ENCODE peak calls at places on chromosomes 12 and 14, in six cellular contexts. A is tibial nerve, C is suprapubic skin, I is GM12878, P is DND-41, V is colonic mucosa. M is an unnamed sample. For H3K27me3, the result is how much of the 10 kb centered on the place peaks cover.

GRCh38 chr12:47868552-47869031 is 36.2 kb downstream of the VDR start:
- DNase-seq in A (no peak), P (no peak), I (peak), C (no peak), V (peak), M (no peak)

GRCh38 chr12:102879144-102879763 is 37.8 kb downstream of the PAH start:
- DNase-seq in C (peak), P (peak), A (peak), V (no peak), I (peak), M (peak)

GRCh38 chr12:62808166-62808879 is 126.6 kb downstream of the PPM1H start:
- DNase-seq in A (no peak), I (no peak), V (no peak), C (no peak), P (no peak), M (no peak)

GRCh38 chr12:6962285-6963015 is 8.0 kb downstream of the PHB2 start:
- DNase-seq in V (peak), A (no peak), C (no peak), P (no peak), I (no peak), M (peak)

GRCh38 chr12:15322164-15323054 is at the start of gene PTPRO:
- DNase-seq in C (no peak), P (no peak), A (no peak), V (no peak), I (no peak), M (no peak)

GRCh38 chr12:106897082-106897481 is 58.6 kb upstream of the TMEM263 start:
- DNase-seq in I (no peak), V (no peak), P (no peak), C (no peak), A (no peak), M (no peak)

GRCh38 chr14:89254201-89254919 is 162.7 kb downstream of the FOXN3 start:
- DNase-seq in A (no peak), V (no peak), P (no peak), C (no peak), I (no peak), M (no peak)

GRCh38 chr12:5200276-5201087 is 156.8 kb downstream of the KCNA5 start:
- DNase-seq in P (peak), V (peak), C (no peak), I (no peak), A (no peak), M (no peak)

GRCh38 chr12:26077915-26078314 is 46.9 kb downstream of the BHLHE41 start:
- DNase-seq in C (no peak), P (no peak), I (no peak), V (no peak), A (no peak), M (no peak)

GRCh38 chr12:96195845-96196451 is 1.8 kb downstream of the ELK3 start:
- DNase-seq in C (no peak), A (no peak), I (no peak), V (peak), P (no peak), M (no peak)

GRCh38 chr12:62900686-62901272 is 34.2 kb downstream of the PPM1H start:
- DNase-seq in I (no peak), A (no peak), P (no peak), V (no peak), C (no peak), M (no peak)

GRCh38 chr14:69610020-69610858 is 1.2 kb upstream of the SUSD6 start:
- DNase-seq in I (no peak), A (no peak), V (peak), C (no peak), P (no peak), M (no peak)

GRCh38 chr12:53333289-53333688 is 2.9 kb downstream of the SP7 start:
- DNase-seq in V (no peak), A (no peak), I (no peak), C (no peak), P (no peak), M (peak)

GRCh38 chr14:90336985-90337384 is 5.2 kb upstream of the NRDE2 start:
- DNase-seq in V (no peak), C (no peak), A (no peak), P (no peak), I (no peak), M (no peak)

GRCh38 chr14:74505831-74506230 is 12.3 kb downstream of the ISCA2 start:
- DNase-seq in P (no peak), C (no peak), I (no peak), A (no peak), V (no peak), M (no peak)

GRCh38 chr14:48391661-48392060 is 716.3 kb upstream of the MDGA2 start:
- DNase-seq in P (no peak), I (no peak), C (no peak), V (no peak), A (no peak), M (no peak)

GRCh38 chr12:108633081-108633533 is 587 bp downstream of the SELPLG start:
- DNase-seq in C (peak), V (no peak), I (no peak), A (no peak), P (no peak), M (no peak)

GRCh38 chr14:61466905-61467280 is 145.5 kb downstream of the PRKCH start:
- DNase-seq in I (no peak), P (no peak), C (no peak), A (no peak), V (no peak), M (no peak)

GRCh38 chr14:61468063-61468825 is 146.9 kb downstream of the PRKCH start:
- DNase-seq in A (no peak), P (no peak), I (no peak), V (peak), C (no peak), M (no peak)

GRCh38 chr14:61467281-61467680 is 145.9 kb downstream of the PRKCH start:
- DNase-seq in V (peak), I (no peak), A (no peak), P (no peak), C (no peak), M (no peak)

GRCh38 chr14:61463664-61464063 is 142.3 kb downstream of the PRKCH start:
- DNase-seq in I (no peak), A (no peak), P (no peak), V (no peak), C (no peak), M (no peak)

DNA sequence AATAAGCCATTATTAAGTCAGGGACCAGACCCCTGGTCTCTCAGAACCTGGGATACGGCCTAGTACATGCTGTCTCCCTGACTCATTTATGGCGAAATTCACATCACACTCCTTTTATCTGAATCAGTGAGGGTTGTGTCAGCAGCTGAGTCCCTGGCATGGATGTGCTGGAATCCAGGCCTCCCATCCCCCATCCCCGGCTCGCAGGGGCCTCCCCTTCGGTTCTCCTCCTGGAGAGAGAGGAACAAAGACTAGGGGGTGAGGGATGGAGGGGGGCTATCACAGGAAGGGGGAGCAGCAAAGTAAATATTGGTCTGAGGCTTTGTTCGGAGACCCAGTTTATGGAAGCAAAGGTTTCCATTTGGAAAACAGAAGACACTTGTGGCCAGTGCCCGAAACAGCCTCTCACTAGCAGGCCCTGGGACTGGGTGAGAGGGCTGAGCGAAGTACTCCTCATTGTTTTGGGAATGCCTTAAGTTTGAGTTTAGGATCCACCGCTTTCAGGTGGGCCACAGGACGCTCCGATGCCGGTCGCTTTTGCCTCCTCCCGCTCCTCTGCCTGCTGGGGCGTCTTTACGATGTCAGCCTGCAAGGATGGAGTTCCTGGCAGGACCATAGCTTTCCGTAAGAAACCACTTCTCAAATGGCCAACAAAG is 145.0 kb downstream of the PRKCH start:
- DNase-seq in I (no peak), P (no peak), V (peak), C (no peak), A (no peak), M (peak)
- H3K27ac ChIP-seq in I (no peak), P (no peak), V (no peak), C (no peak), A (no peak), M (peak)

GRCh38 chr14:57479197-57479596 is 14.5 kb downstream of the CCDC198 start:
- DNase-seq in V (no peak), P (no peak), A (no peak), I (no peak), C (no peak), M (no peak)
- H3K27me3 ChIP-seq in V (under half), P (under half), A (under half), I (under half), C (under half), M (under half)

GRCh38 chr14:93114068-93114710 is 1.5 kb downstream of the ITPK1 start:
- DNase-seq in V (peak), P (no peak), C (no peak), I (no peak), A (no peak), M (no peak)
- H3K27ac ChIP-seq in V (peak), P (peak), C (no peak), I (peak), A (peak), M (peak)

GRCh38 chr12:50072198-50072907 is 12.8 kb upstream of the SMARCD1 start:
- DNase-seq in C (no peak), A (no peak), I (no peak), V (no peak), P (no peak), M (no peak)
- H3K27me3 ChIP-seq in C (under half), A (under half), I (under half), V (under half), P (under half), M (under half)

GRCh38 chr12:19885987-19886804 is 446.9 kb downstream of the AEBP2 start:
- DNase-seq in P (no peak), C (no peak), A (no peak), V (peak), I (no peak), M (no peak)
- H3K27ac ChIP-seq in P (no peak), C (no peak), A (no peak), V (peak), I (no peak), M (peak)

GRCh38 chr14:37593496-37594237 is 1.4 kb downstream of the FOXA1 start:
- DNase-seq in C (no peak), A (no peak), V (no peak), P (no peak), I (no peak), M (no peak)

GRCh38 chr14:37591311-37591940 is 3.6 kb downstream of the FOXA1 start:
- DNase-seq in V (peak), I (no peak), C (no peak), A (no peak), P (no peak), M (no peak)

GRCh38 chr14:37591941-37592287 is 3.1 kb downstream of the FOXA1 start:
- DNase-seq in C (no peak), P (no peak), I (no peak), A (no peak), V (peak), M (peak)

GRCh38 chr14:37594238-37594915 is 672 bp downstream of the FOXA1 start:
- DNase-seq in A (peak), V (peak), C (no peak), I (no peak), P (no peak), M (no peak)

DNA sequence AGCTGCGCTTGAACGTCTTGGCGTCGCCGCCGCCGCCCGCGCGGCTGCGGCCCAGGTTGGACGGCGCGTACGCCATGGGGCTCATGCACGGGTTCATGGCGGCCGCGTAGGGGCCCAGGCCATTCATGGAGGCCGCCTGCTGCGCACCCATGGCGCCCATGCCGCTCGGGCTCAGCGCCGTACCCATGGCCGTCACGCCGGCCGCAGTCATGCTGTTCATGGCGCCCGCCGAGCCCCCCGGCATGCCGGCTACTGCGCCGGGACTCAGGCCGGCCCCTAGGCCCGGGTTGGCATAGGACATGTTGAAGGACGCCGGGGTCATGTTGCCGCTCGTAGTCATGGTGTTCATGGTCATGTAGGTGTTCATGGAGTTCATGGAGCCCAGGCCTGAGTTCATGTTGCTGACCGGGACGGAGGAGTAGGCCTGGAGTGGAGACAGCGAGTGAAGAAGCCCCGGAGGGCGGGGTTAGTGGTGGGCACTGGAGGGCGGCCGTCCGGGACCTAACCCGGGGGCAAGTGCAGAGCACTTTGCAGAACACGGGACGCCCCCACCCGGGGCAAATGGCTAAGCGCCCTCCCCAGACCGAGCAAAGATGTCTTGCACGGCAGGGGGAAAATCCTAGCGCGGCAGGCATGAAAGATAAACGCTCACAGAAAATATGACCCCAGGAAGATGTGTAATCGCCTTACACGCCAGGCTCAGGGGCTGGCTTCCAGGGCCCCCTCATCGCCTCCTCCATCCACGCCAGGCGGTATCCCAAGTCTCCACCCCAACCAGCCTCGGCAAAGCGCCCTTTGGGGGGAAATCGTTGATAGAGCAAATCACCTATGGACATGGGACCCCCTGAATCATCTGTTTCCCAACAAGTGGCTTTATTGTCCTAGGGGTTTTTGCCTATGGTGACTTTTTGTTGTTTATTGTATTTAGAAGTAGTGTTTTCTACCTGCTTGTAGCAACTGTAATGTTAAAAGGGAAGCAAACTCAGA is 2.5 kb downstream of the FOXA1 start:
- DNase-seq in P (no peak), V (peak), C (no peak), A (no peak), I (no peak), M (no peak)
- H3K27me3 ChIP-seq in P (under half), V (under half), C (half or more), A (half or more), I (under half), M (half or more)

DNA sequence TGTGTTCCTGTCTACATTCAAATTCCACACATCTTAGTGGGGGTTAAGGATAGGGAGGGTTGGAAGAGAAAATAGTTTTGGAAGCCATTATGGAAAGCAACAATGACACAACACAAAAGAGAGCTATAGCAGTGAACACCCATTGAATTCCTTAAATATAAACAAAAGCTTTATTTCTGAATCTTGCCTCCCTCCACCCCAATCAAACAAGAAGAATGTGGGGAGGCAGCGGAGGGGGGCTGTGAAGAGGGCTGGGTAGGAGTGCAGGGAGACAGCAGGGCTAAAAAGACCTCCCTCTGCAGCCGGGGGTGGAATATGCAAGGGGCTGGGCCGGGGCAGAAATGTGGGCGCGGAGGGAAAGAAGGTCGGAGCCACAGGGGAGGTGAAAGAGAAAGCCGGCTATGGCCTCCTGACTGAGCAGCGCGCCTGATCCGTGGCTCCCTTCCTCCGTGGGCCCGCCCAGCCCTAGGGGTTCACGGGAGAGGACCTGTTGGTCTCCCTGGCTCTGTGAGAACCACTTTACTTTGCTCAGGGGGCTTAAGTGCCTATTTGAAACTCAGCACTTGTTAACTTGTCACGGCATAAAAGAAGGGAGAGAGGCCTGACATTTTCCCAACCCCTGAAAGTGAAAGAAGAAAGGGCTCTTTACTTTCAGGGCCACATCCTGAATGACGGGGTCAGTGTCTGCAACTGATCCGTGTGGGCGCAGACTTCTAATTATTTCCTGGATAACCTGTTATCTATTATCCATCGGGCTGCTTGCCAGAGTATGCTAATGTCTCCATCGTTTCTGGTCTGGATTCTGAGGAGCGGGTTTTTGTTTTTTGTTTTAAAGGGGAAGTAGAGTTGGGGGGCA is 127.3 kb upstream of the MAX start:
- DNase-seq in C (peak), I (no peak), A (no peak), V (peak), P (no peak), M (no peak)
- H3K27ac ChIP-seq in C (peak), I (peak), A (peak), V (peak), P (no peak), M (peak)

GRCh38 chr12:93572712-93573551 is 457 bp downstream of the SOCS2 start:
- DNase-seq in C (peak), V (peak), A (no peak), I (no peak), P (peak), M (peak)
- H3K27me3 ChIP-seq in C (under half), V (under half), A (under half), I (under half), P (under half), M (under half)

GRCh38 chr14:104799657-104800599 is 973 bp upstream of the ZBTB42 start:
- DNase-seq in I (no peak), C (peak), P (peak), A (peak), V (peak), M (peak)
- H3K27ac ChIP-seq in I (no peak), C (peak), P (no peak), A (peak), V (peak), M (peak)

M was measured in left lung.